ENCODE peak calls at places on chromosomes 1 and 21, in five cellular contexts. One of them, this sample, is unnamed.
A peak's percentile ranks its signal among the peaks of the same experiment; 100 is the strongest.

GRCh38 chr1:168729405-168729802 is 398 bp upstream of the DPT start:
- DNase-seq in activated T-cell treated with anti-CD3 and anti-CD28 coated beads for 4 hours: no peak
- DNase-seq in activated effector memory CD4-positive, alpha-beta T cell treated with Interleukin-2 at 50 U/mL for 16 hours: no peak
- DNase-seq in NCI-H146: no peak
- DNase-seq in KG1: no peak
- DNase-seq in this sample: no peak

GRCh38 chr1:236282159-236282716 is 480 bp upstream of the ERO1B start:
- DNase-seq in activated effector memory CD4-positive, alpha-beta T cell treated with Interleukin-2 at 50 U/mL for 16 hours: no peak
- DNase-seq in activated T-cell treated with anti-CD3 and anti-CD28 coated beads for 4 hours: peak; percentile 12
- DNase-seq in KG1: peak; percentile 48
- DNase-seq in NCI-H146: peak; percentile 75
- DNase-seq in this sample: no peak

GRCh38 chr1:109930252-109930993 is 19.8 kb downstream of the CSF1 start:
- DNase-seq in activated effector memory CD4-positive, alpha-beta T cell treated with Interleukin-2 at 50 U/mL for 16 hours: no peak
- DNase-seq in NCI-H146: no peak
- DNase-seq in activated T-cell treated with anti-CD3 and anti-CD28 coated beads for 4 hours: no peak
- DNase-seq in KG1: no peak
- DNase-seq in this sample: no peak

GRCh38 chr1:17725084-17725718 is 29.9 kb upstream of the ACTL8 start:
- DNase-seq in NCI-H146: peak; percentile 41
- DNase-seq in activated effector memory CD4-positive, alpha-beta T cell treated with Interleukin-2 at 50 U/mL for 16 hours: no peak
- DNase-seq in KG1: no peak
- DNase-seq in activated T-cell treated with anti-CD3 and anti-CD28 coated beads for 4 hours: no peak
- DNase-seq in this sample: peak; percentile 12

GRCh38 chr1:155671750-155672149 is 16.8 kb downstream of the YY1AP1 start:
- DNase-seq in activated T-cell treated with anti-CD3 and anti-CD28 coated beads for 4 hours: no peak
- DNase-seq in KG1: no peak
- DNase-seq in NCI-H146: no peak
- DNase-seq in activated effector memory CD4-positive, alpha-beta T cell treated with Interleukin-2 at 50 U/mL for 16 hours: no peak
- DNase-seq in this sample: no peak

GRCh38 chr1:228960705-228961104 is 225.4 kb downstream of the RHOU start:
- DNase-seq in activated effector memory CD4-positive, alpha-beta T cell treated with Interleukin-2 at 50 U/mL for 16 hours: no peak
- DNase-seq in NCI-H146: no peak
- DNase-seq in KG1: no peak
- DNase-seq in activated T-cell treated with anti-CD3 and anti-CD28 coated beads for 4 hours: no peak
- DNase-seq in this sample: no peak

GRCh38 chr1:156676820-156677615 is at the start of gene NES:
- DNase-seq in NCI-H146: peak; percentile 77
- DNase-seq in activated T-cell treated with anti-CD3 and anti-CD28 coated beads for 4 hours: no peak
- DNase-seq in activated effector memory CD4-positive, alpha-beta T cell treated with Interleukin-2 at 50 U/mL for 16 hours: no peak
- DNase-seq in KG1: no peak
- DNase-seq in this sample: peak; percentile 83

GRCh38 chr1:115969509-115969908 is 6.8 kb upstream of the SLC22A15 start:
- DNase-seq in KG1: no peak
- DNase-seq in activated effector memory CD4-positive, alpha-beta T cell treated with Interleukin-2 at 50 U/mL for 16 hours: no peak
- DNase-seq in activated T-cell treated with anti-CD3 and anti-CD28 coated beads for 4 hours: no peak
- DNase-seq in NCI-H146: no peak
- DNase-seq in this sample: peak; percentile 29

GRCh38 chr21:23699402-23699801 is 1907.9 kb downstream of the MRPL39 start:
- DNase-seq in NCI-H146: no peak
- DNase-seq in KG1: no peak
- DNase-seq in activated effector memory CD4-positive, alpha-beta T cell treated with Interleukin-2 at 50 U/mL for 16 hours: no peak
- DNase-seq in activated T-cell treated with anti-CD3 and anti-CD28 coated beads for 4 hours: no peak
- DNase-seq in this sample: no peak

GRCh38 chr1:27099154-27099903 is 55.6 kb downstream of the SLC9A1 start:
- DNase-seq in KG1: no peak
- DNase-seq in activated effector memory CD4-positive, alpha-beta T cell treated with Interleukin-2 at 50 U/mL for 16 hours: no peak
- DNase-seq in NCI-H146: no peak
- DNase-seq in activated T-cell treated with anti-CD3 and anti-CD28 coated beads for 4 hours: no peak
- DNase-seq in this sample: peak; percentile 68

GRCh38 chr1:82152356-82153281 is 351.9 kb downstream of the ADGRL2 start:
- DNase-seq in activated T-cell treated with anti-CD3 and anti-CD28 coated beads for 4 hours: no peak
- DNase-seq in KG1: no peak
- DNase-seq in NCI-H146: no peak
- DNase-seq in activated effector memory CD4-positive, alpha-beta T cell treated with Interleukin-2 at 50 U/mL for 16 hours: no peak
- DNase-seq in this sample: no peak

GRCh38 chr1:54012008-54012325 is 6.0 kb downstream of the LDLRAD1 start:
- DNase-seq in NCI-H146: no peak
- DNase-seq in activated effector memory CD4-positive, alpha-beta T cell treated with Interleukin-2 at 50 U/mL for 16 hours: no peak
- DNase-seq in activated T-cell treated with anti-CD3 and anti-CD28 coated beads for 4 hours: no peak
- DNase-seq in KG1: no peak
- DNase-seq in this sample: no peak

GRCh38 chr1:29197590-29197924 is 15.9 kb upstream of the SRSF4 start:
- DNase-seq in NCI-H146: no peak
- DNase-seq in activated effector memory CD4-positive, alpha-beta T cell treated with Interleukin-2 at 50 U/mL for 16 hours: peak; percentile 11
- DNase-seq in activated T-cell treated with anti-CD3 and anti-CD28 coated beads for 4 hours: peak; percentile 6
- DNase-seq in KG1: peak; percentile 6
- DNase-seq in this sample: peak; percentile 25

GRCh38 chr1:204713541-204713940 is 28.0 kb upstream of the LRRN2 start:
- DNase-seq in NCI-H146: no peak
- DNase-seq in KG1: no peak
- DNase-seq in activated T-cell treated with anti-CD3 and anti-CD28 coated beads for 4 hours: no peak
- DNase-seq in activated effector memory CD4-positive, alpha-beta T cell treated with Interleukin-2 at 50 U/mL for 16 hours: no peak
- DNase-seq in this sample: no peak

GRCh38 chr1:226644541-226645176 is 94.4 kb downstream of the ITPKB start:
- DNase-seq in activated T-cell treated with anti-CD3 and anti-CD28 coated beads for 4 hours: no peak
- DNase-seq in NCI-H146: no peak
- DNase-seq in KG1: no peak
- DNase-seq in activated effector memory CD4-positive, alpha-beta T cell treated with Interleukin-2 at 50 U/mL for 16 hours: no peak
- DNase-seq in this sample: peak; percentile 30

GRCh38 chr1:157347508-157347907 is 204.8 kb downstream of the FCRL5 start:
- DNase-seq in activated effector memory CD4-positive, alpha-beta T cell treated with Interleukin-2 at 50 U/mL for 16 hours: no peak
- DNase-seq in NCI-H146: no peak
- DNase-seq in KG1: no peak
- DNase-seq in activated T-cell treated with anti-CD3 and anti-CD28 coated beads for 4 hours: no peak
- DNase-seq in this sample: no peak

GRCh38 chr1:109120356-109120755 is 6.4 kb downstream of the ELAPOR1 start:
- DNase-seq in activated T-cell treated with anti-CD3 and anti-CD28 coated beads for 4 hours: no peak
- DNase-seq in activated effector memory CD4-positive, alpha-beta T cell treated with Interleukin-2 at 50 U/mL for 16 hours: no peak
- DNase-seq in NCI-H146: no peak
- DNase-seq in KG1: no peak
- DNase-seq in this sample: no peak

GRCh38 chr1:103250441-103250861 is 142.1 kb upstream of the COL11A1 start:
- DNase-seq in activated T-cell treated with anti-CD3 and anti-CD28 coated beads for 4 hours: no peak
- DNase-seq in NCI-H146: no peak
- DNase-seq in KG1: no peak
- DNase-seq in activated effector memory CD4-positive, alpha-beta T cell treated with Interleukin-2 at 50 U/mL for 16 hours: no peak
- DNase-seq in this sample: peak; percentile 52

GRCh38 chr1:243335297-243335696 is 79.5 kb downstream of the SDCCAG8 start:
- DNase-seq in NCI-H146: no peak
- DNase-seq in activated T-cell treated with anti-CD3 and anti-CD28 coated beads for 4 hours: no peak
- DNase-seq in activated effector memory CD4-positive, alpha-beta T cell treated with Interleukin-2 at 50 U/mL for 16 hours: no peak
- DNase-seq in KG1: no peak
- DNase-seq in this sample: no peak

GRCh38 chr1:27663735-27664119 is 8.3 kb downstream of the IFI6 start:
- DNase-seq in activated effector memory CD4-positive, alpha-beta T cell treated with Interleukin-2 at 50 U/mL for 16 hours: no peak
- DNase-seq in KG1: no peak
- DNase-seq in activated T-cell treated with anti-CD3 and anti-CD28 coated beads for 4 hours: no peak
- DNase-seq in NCI-H146: no peak
- DNase-seq in this sample: no peak

GRCh38 chr1:54871275-54872040 is 15.5 kb downstream of the DHCR24 start:
- DNase-seq in KG1: no peak
- DNase-seq in activated T-cell treated with anti-CD3 and anti-CD28 coated beads for 4 hours: no peak
- DNase-seq in NCI-H146: no peak
- DNase-seq in activated effector memory CD4-positive, alpha-beta T cell treated with Interleukin-2 at 50 U/mL for 16 hours: no peak
- DNase-seq in this sample: no peak

GRCh38 chr1:210213335-210213734 is 19.3 kb upstream of the SERTAD4 start:
- DNase-seq in NCI-H146: no peak
- DNase-seq in activated effector memory CD4-positive, alpha-beta T cell treated with Interleukin-2 at 50 U/mL for 16 hours: no peak
- DNase-seq in activated T-cell treated with anti-CD3 and anti-CD28 coated beads for 4 hours: no peak
- DNase-seq in KG1: no peak
- DNase-seq in this sample: no peak

GRCh38 chr1:26961826-26962225 is 1.6 kb upstream of the KDF1 start:
- DNase-seq in KG1: no peak
- DNase-seq in activated T-cell treated with anti-CD3 and anti-CD28 coated beads for 4 hours: no peak
- DNase-seq in activated effector memory CD4-positive, alpha-beta T cell treated with Interleukin-2 at 50 U/mL for 16 hours: no peak
- DNase-seq in NCI-H146: no peak
- DNase-seq in this sample: peak; percentile 40

GRCh38 chr1:17232759-17233661 is 15.9 kb upstream of the PADI3 start:
- DNase-seq in activated effector memory CD4-positive, alpha-beta T cell treated with Interleukin-2 at 50 U/mL for 16 hours: no peak
- DNase-seq in NCI-H146: peak; percentile 22
- DNase-seq in KG1: no peak
- DNase-seq in activated T-cell treated with anti-CD3 and anti-CD28 coated beads for 4 hours: no peak
- DNase-seq in this sample: peak; percentile 93

GRCh38 chr1:199704231-199704630 is 323.3 kb upstream of the NR5A2 start:
- DNase-seq in activated T-cell treated with anti-CD3 and anti-CD28 coated beads for 4 hours: no peak
- DNase-seq in KG1: no peak
- DNase-seq in activated effector memory CD4-positive, alpha-beta T cell treated with Interleukin-2 at 50 U/mL for 16 hours: no peak
- DNase-seq in NCI-H146: no peak
- DNase-seq in this sample: no peak

GRCh38 chr21:43027846-43028731 is 47.5 kb downstream of the CBS start:
- DNase-seq in NCI-H146: no peak
- DNase-seq in activated T-cell treated with anti-CD3 and anti-CD28 coated beads for 4 hours: no peak
- DNase-seq in activated effector memory CD4-positive, alpha-beta T cell treated with Interleukin-2 at 50 U/mL for 16 hours: no peak
- DNase-seq in KG1: no peak
- DNase-seq in this sample: no peak

GRCh38 chr21:41112740-41113692 is 54.9 kb upstream of the BACE2 start:
- DNase-seq in activated T-cell treated with anti-CD3 and anti-CD28 coated beads for 4 hours: no peak
- DNase-seq in activated effector memory CD4-positive, alpha-beta T cell treated with Interleukin-2 at 50 U/mL for 16 hours: no peak
- DNase-seq in NCI-H146: peak; percentile 42
- DNase-seq in KG1: no peak
- DNase-seq in this sample: peak; percentile 100

GRCh38 chr1:207866471-207867135 is 44.3 kb downstream of the CD34 start:
- DNase-seq in activated T-cell treated with anti-CD3 and anti-CD28 coated beads for 4 hours: no peak
- DNase-seq in NCI-H146: no peak
- DNase-seq in KG1: no peak
- DNase-seq in activated effector memory CD4-positive, alpha-beta T cell treated with Interleukin-2 at 50 U/mL for 16 hours: no peak
- DNase-seq in this sample: no peak

GRCh38 chr1:110235839-110236682 is 25.9 kb downstream of the KCNC4 start:
- DNase-seq in KG1: no peak
- DNase-seq in activated effector memory CD4-positive, alpha-beta T cell treated with Interleukin-2 at 50 U/mL for 16 hours: no peak
- DNase-seq in activated T-cell treated with anti-CD3 and anti-CD28 coated beads for 4 hours: no peak
- DNase-seq in NCI-H146: no peak
- DNase-seq in this sample: peak; percentile 59

This sample was measured in A172.